ENCODE peak calls at places on chromosomes 13 and 19, in four cellular contexts. M is A549, Q is adrenal gland, J is body of pancreas. A is an unnamed sample.
A peak's percentile ranks its signal among the peaks of the same experiment; 100 is the strongest.

GRCh38 chr19:2777952-2778683 is 5.0 kb downstream of the SGTA start:
- DNase-seq in M (no peak), Q (no peak), J (no peak), A (no peak)

GRCh38 chr19:43594710-43595604 is 977 bp downstream of the IRGQ start:
- DNase-seq in M (peak; percentile 76), Q (peak; percentile 64), J (peak; percentile 52), A (peak; percentile 72)

GRCh38 chr13:99145461-99145860 is 55.2 kb upstream of the UBAC2 start:
- DNase-seq in M (no peak), Q (no peak), J (no peak), A (no peak)

GRCh38 chr19:42032428-42032827 is 37.6 kb downstream of the GRIK5 start:
- DNase-seq in M (no peak), Q (no peak), J (no peak), A (no peak)

GRCh38 chr13:22455036-22455435 is 725.7 kb upstream of the SGCG start:
- DNase-seq in M (no peak), Q (no peak), J (no peak), A (no peak)

GRCh38 chr19:46753420-46754155 is 7.3 kb upstream of the STRN4 start:
- DNase-seq in M (peak; percentile 64), Q (peak; percentile 54), J (peak; percentile 71), A (peak; percentile 68)

GRCh38 chr13:83895994-83896580 is 13.8 kb upstream of the SLITRK1 start:
- DNase-seq in M (no peak), Q (no peak), J (no peak), A (no peak)

GRCh38 chr13:27194895-27195764 is 23.5 kb upstream of the USP12 start:
- DNase-seq in M (peak; percentile 88), Q (peak; percentile 16), J (no peak), A (no peak)

GRCh38 chr13:110831437-110832204 is 83.2 kb downstream of the ANKRD10 start:
- DNase-seq in M (no peak), Q (no peak), J (no peak), A (no peak)

GRCh38 chr13:27233964-27234363 is 17.4 kb upstream of the RPL21 start:
- DNase-seq in M (no peak), Q (no peak), J (no peak), A (no peak)

GRCh38 chr13:24861617-24862362 is 97.8 kb downstream of the RNF17 start:
- DNase-seq in M (no peak), Q (no peak), J (no peak), A (no peak)

GRCh38 chr19:19342086-19343015 is 21.7 kb downstream of the MAU2 start:
- DNase-seq in M (peak; percentile 70), Q (peak; percentile 73), J (peak; percentile 71), A (peak; percentile 74)

GRCh38 chr13:20441879-20442278 is 83.8 kb downstream of the CRYL1 start:
- DNase-seq in M (no peak), Q (no peak), J (no peak), A (peak; percentile 48)

GRCh38 chr13:55497486-55497885 is 1643.2 kb upstream of the PRR20A start:
- DNase-seq in M (no peak), Q (no peak), J (no peak), A (no peak)

GRCh38 chr19:58479736-58480480 is 3.8 kb downstream of the ZNF446 start:
- DNase-seq in M (no peak), Q (no peak), J (no peak), A (no peak)

GRCh38 chr19:31725051-31725450 is 375.8 kb upstream of the TSHZ3 start:
- DNase-seq in M (no peak), Q (no peak), J (no peak), A (no peak)

GRCh38 chr19:46115396-46116109 is 8.9 kb downstream of the IGFL3 start:
- DNase-seq in M (no peak), Q (no peak), J (no peak), A (no peak)

GRCh38 chr13:74575729-74576125 is 441.5 kb upstream of the KLF12 start:
- DNase-seq in M (peak; percentile 0), Q (peak; percentile 46), J (peak; percentile 19), A (peak; percentile 74)

GRCh38 chr13:49271264-49271663 is 23.5 kb downstream of the CDADC1 start:
- DNase-seq in M (no peak), Q (no peak), J (no peak), A (no peak)

GRCh38 chr13:93309886-93310520 is 83.4 kb downstream of the GPC6 start:
- DNase-seq in M (peak; percentile 64), Q (no peak), J (no peak), A (no peak)

GRCh38 chr13:101979825-101980224 is 422.0 kb downstream of the FGF14 start:
- DNase-seq in M (no peak), Q (no peak), J (no peak), A (no peak)

GRCh38 chr13:59477011-59477410 is 686.7 kb downstream of the DIAPH3 start:
- DNase-seq in M (peak; percentile 6), Q (no peak), J (no peak), A (no peak)
- TF ChIP-seq CTCF in M (no peak), Q (no peak), J (no peak), A (no peak)

DNA sequence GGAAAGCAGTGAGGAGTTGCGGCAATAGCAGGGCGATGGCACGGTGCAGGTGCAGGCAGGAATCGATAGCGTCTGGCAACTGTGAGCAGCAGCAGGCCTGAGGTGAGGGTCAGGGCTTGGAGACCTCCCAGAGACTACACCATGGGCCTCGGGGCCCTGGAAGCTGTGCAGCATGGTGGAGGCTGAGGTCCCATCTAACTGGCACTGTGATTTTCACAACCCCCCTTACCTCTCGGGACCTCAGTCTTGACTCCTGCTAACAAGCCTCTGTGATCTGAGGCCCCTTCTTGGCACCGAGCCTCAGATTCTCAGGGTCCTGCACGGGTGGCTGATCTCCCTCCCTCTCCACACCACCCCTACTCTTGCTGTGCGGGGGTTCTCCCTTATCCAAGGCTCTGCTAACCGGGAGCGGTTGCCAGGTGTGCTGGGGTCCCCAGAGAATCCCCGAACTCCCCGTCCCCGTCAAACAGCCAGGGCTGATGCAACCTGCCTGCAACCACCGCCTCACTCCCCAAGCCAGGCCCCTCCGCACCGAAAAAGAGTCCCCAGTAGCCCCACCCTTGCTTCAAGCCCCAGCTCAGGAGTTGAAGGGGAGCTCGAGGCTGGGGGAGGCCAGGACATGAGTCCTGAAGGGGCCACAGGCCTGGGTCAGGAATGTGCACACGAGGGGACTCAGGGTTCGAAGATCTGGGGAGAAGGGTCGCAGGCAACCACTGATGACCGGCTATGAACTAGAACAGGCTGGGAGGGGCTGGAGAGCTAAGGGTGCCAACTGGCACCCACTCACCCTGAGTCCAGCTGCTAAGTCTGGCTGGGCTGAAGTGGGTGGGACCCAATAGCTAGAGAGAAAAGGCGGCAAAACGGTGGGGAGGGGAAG is 4.8 kb upstream of the ATF5 start:
- DNase-seq in M (no peak), Q (no peak), J (no peak), A (no peak)
- H3K27ac ChIP-seq in M (peak overlapping the region; percentile 54), Q (peak overlapping the region; percentile 63), J (no peak overlapping the region), A (no peak overlapping the region)

GRCh38 chr19:13153627-13154240 is 3.5 kb downstream of the IER2 start:
- DNase-seq in M (no peak), Q (peak; percentile 50), J (peak; percentile 60), A (no peak)
- TF ChIP-seq POLR2A in M (no peak), Q (no peak), J (no peak), A (no peak)

DNA sequence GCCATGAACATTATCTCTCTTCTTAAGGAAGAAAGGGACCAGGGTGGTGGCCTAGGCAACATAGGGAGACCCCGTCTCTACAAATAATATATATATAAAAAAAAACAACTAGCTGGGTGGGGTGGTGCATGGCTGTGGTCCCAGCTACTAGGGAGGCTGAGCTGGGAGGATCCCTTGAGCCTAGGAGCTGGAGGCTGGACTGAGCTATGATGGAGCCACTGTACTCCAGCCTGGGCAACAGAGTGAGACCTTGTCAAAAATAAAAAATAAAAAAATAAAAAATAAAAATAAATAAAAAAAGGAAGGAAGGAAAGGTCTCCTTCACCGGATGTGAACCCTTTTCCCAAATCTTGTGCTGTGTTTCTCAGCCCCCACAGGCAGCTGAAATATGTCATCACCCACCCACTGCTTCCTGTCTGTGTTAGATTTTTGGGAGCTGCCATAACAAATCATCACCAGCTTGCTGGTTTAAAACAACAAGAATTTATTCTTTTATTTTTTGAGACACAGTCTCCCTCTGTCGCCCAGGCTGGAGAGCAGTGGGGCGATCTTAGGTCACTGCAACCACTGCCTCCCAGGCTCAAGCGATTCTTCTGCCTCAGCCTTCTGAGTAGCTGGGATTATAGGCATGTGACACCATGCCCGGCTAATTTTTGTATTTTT is 9.5 kb upstream of the TSPAN16 start:
- DNase-seq in M (no peak), Q (no peak), J (no peak), A (no peak)
- TF ChIP-seq CTCF in M (no peak), Q (peak; percentile 11), J (no peak), A (peak; percentile 22)

GRCh38 chr19:4871711-4872110 is 4.2 kb upstream of the PLIN3 start:
- DNase-seq in M (no peak), Q (no peak), J (no peak), A (no peak)

GRCh38 chr19:4867534-4868285 is at the start of gene PLIN3:
- DNase-seq in M (peak; percentile 96), Q (peak; percentile 98), J (peak; percentile 96), A (peak; percentile 98)

GRCh38 chr19:4866595-4867424 is 657 bp downstream of the PLIN3 start:
- DNase-seq in M (no peak), Q (peak; percentile 63), J (peak; percentile 51), A (peak; percentile 75)

GRCh38 chr19:4870025-4870700 is 2.7 kb upstream of the PLIN3 start:
- DNase-seq in M (peak; percentile 93), Q (peak; percentile 91), J (peak; percentile 24), A (peak; percentile 40)

GRCh38 chr19:4868286-4868834 is 893 bp upstream of the PLIN3 start:
- DNase-seq in M (no peak), Q (no peak), J (no peak), A (no peak)
- H3K27ac ChIP-seq in M (peak overlapping the region; percentile 90), Q (peak overlapping the region; percentile 82), J (no peak overlapping the region), A (no peak overlapping the region)

GRCh38 chr19:49850221-49850486 is 805 bp upstream of the PTOV1 start:
- DNase-seq in M (no peak), Q (no peak), J (no peak), A (no peak)

GRCh38 chr19:49851456-49852259 is 699 bp downstream of the PTOV1 start:
- DNase-seq in M (no peak), Q (peak; percentile 44), J (no peak), A (peak; percentile 43)

GRCh38 chr19:49848938-49849337 is 2.0 kb upstream of the PTOV1 start:
- DNase-seq in M (no peak), Q (no peak), J (no peak), A (no peak)

GRCh38 chr19:49849433-49850220 is 1.3 kb upstream of the PTOV1 start:
- DNase-seq in M (no peak), Q (no peak), J (no peak), A (no peak)

DNA sequence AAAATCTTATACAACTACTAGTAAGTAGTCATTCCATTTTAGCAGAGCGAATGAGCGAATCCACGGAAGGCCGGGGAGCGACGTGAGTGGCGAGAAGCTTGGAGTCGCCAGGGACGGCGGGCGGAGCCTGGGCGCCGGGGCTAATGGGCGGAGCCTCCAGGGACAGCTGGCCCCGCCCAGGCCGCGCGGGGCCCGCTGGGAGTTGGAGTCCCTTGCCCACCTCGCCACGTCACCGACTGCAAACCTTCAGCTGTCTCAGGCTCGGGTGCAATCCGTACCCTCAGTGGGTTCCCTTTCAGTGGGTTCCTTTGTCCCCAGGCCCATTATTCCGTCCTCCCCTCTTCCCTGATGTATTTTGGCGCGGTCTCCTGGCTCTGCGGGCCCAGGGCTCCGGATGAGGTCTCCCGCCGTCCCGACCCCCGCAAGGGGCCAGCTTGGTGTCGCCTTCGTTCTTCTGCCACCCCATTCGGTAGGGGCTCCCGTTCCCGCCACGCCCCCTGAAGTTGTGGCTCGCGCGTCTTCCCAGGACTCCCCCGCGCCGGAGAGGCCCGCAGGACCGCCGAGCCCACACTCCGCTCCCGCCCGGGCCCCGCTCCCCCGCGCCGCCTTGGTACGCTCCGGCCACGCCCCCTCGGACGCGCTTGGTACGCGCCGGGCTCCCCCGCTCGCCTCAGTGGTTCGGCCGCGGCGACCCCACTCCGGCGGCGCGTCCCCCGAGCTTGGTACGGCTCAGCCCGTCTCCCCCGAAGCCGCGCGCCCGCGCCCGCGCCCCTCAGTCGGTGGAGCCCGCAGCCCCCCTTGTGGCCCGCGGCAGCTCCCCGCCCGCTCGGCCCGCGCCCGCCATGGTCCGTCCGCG is at the start of gene PTOV1:
- DNase-seq in M (peak; percentile 96), Q (peak; percentile 93), J (peak; percentile 94), A (peak; percentile 95)
- TF ChIP-seq POLR2A in M (peak; percentile 44), Q (peak; percentile 64), J (peak; percentile 83), A (peak; percentile 15)

A was measured in testis.